ENCODE peak calls at places on chromosomes 13 and 19, in five cellular contexts. One of them, this sample, is unnamed.

GRCh38 chr19:42155796-42156195 is 23.6 kb upstream of the POU2F2 start:
- DNase-seq in GM12878: no peak
- DNase-seq in H1: no peak
- DNase-seq in HCT116: no peak
- DNase-seq in K562: no peak
- DNase-seq in this sample: no peak

GRCh38 chr19:845707-846481 is 5.1 kb downstream of the PRTN3 start:
- DNase-seq in K562: no peak
- DNase-seq in GM12878: no peak
- DNase-seq in HCT116: no peak
- DNase-seq in H1: no peak
- DNase-seq in this sample: no peak

GRCh38 chr19:51948979-51949378 is 21.7 kb downstream of the ZNF613 start:
- DNase-seq in K562: no peak
- DNase-seq in HCT116: no peak
- DNase-seq in GM12878: no peak
- DNase-seq in H1: no peak
- DNase-seq in this sample: no peak

GRCh38 chr13:28655566-28655965 is 3.4 kb upstream of the POMP start:
- DNase-seq in H1: no peak
- DNase-seq in GM12878: no peak
- DNase-seq in K562: no peak
- DNase-seq in HCT116: no peak
- DNase-seq in this sample: no peak

GRCh38 chr19:15187026-15188007 is 13.5 kb downstream of the NOTCH3 start:
- DNase-seq in H1: peak; percentile 67
- DNase-seq in K562: peak; percentile 70
- DNase-seq in HCT116: no peak
- DNase-seq in GM12878: no peak
- DNase-seq in this sample: no peak

GRCh38 chr19:48475369-48476068 is 6.3 kb downstream of the CYTH2 start:
- DNase-seq in HCT116: no peak
- DNase-seq in H1: no peak
- DNase-seq in GM12878: no peak
- DNase-seq in K562: no peak
- DNase-seq in this sample: no peak

GRCh38 chr13:94713556-94714182 is 1.3 kb upstream of the SOX21 start:
- DNase-seq in GM12878: no peak
- DNase-seq in K562: no peak
- DNase-seq in HCT116: no peak
- DNase-seq in H1: peak; percentile 69
- DNase-seq in this sample: no peak

GRCh38 chr13:38767506-38768265 is 80.8 kb downstream of the FREM2 start:
- DNase-seq in GM12878: no peak
- DNase-seq in HCT116: no peak
- DNase-seq in K562: no peak
- DNase-seq in H1: no peak
- DNase-seq in this sample: no peak

GRCh38 chr13:33509642-33510229 is 224.2 kb upstream of the STARD13 start:
- DNase-seq in GM12878: no peak
- DNase-seq in K562: no peak
- DNase-seq in H1: no peak
- DNase-seq in HCT116: no peak
- DNase-seq in this sample: no peak

GRCh38 chr19:38409631-38410133 is 6.8 kb downstream of the FAM98C start:
- DNase-seq in HCT116: no peak
- DNase-seq in H1: no peak
- DNase-seq in K562: no peak
- DNase-seq in GM12878: no peak
- DNase-seq in this sample: no peak

GRCh38 chr19:20269461-20269860 is 102.4 kb downstream of the ZNF486 start:
- DNase-seq in HCT116: no peak
- DNase-seq in H1: no peak
- DNase-seq in GM12878: no peak
- DNase-seq in K562: no peak
- DNase-seq in this sample: no peak
- TF ChIP-seq SRF in HCT116: no peak
- TF ChIP-seq SRF in H1: no peak
- TF ChIP-seq SRF in GM12878: no peak
- TF ChIP-seq SRF in K562: no peak
- TF ChIP-seq SRF in this sample: no peak

DNA sequence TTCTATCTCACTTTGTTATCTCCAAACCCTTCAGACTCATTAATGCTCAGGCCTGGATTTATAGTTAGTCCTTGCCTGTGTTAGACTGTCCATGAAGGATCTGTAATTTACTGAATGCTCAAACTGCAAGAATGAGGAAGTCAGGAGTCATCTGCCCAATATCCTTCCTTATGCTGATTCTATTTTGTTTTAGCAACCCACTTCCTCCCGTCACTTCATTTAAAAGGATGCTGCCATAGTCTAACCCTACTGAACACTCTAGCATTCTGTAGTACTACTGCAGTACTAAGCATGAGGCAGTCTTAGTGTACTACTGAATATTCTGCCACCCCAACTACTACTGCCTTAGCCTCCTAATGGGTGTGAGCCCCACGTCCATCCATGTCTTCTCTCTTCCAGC is 1.5 kb downstream of the FCAR start:
- DNase-seq in HCT116: no peak
- DNase-seq in GM12878: no peak
- DNase-seq in K562: no peak
- DNase-seq in H1: no peak
- DNase-seq in this sample: no peak
- TF ChIP-seq SRF in HCT116: no peak
- TF ChIP-seq SRF in GM12878: no peak
- TF ChIP-seq SRF in K562: no peak
- TF ChIP-seq SRF in H1: no peak
- TF ChIP-seq SRF in this sample: no peak

GRCh38 chr19:2136796-2137195 is 14.6 kb downstream of the AP3D1 start:
- DNase-seq in K562: no peak
- DNase-seq in GM12878: no peak
- DNase-seq in HCT116: no peak
- DNase-seq in H1: no peak
- DNase-seq in this sample: no peak
- TF ChIP-seq SRF in K562: no peak
- TF ChIP-seq SRF in GM12878: no peak
- TF ChIP-seq SRF in HCT116: no peak
- TF ChIP-seq SRF in H1: no peak
- TF ChIP-seq SRF in this sample: no peak

DNA sequence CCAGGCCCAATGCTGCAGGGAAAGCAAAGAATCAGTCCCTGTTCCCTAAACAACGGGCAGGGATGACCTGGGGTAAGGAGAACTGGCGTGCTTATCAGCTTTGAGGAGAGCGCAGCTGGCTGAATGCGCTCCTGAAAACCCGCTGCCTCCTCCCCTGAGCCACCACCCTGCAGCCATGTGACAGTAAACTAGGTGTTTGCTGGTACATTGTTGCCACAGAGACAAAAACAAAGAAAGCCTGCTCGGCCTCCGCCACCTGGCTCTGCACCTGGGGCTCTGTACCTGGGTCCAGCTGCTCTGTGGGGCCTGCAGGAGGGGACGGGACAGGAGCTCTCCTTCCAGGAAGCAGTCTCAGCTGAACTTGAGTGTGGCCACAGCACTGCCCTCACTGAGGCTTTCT is 21.8 kb downstream of the MCF2L start:
- DNase-seq in K562: no peak
- DNase-seq in GM12878: no peak
- DNase-seq in H1: no peak
- DNase-seq in HCT116: no peak
- DNase-seq in this sample: no peak
- TF ChIP-seq SRF in K562: no peak
- TF ChIP-seq SRF in GM12878: no peak
- TF ChIP-seq SRF in H1: no peak
- TF ChIP-seq SRF in HCT116: no peak
- TF ChIP-seq SRF in this sample: no peak

GRCh38 chr13:43153436-43154082 is 130.2 kb downstream of the DNAJC15 start:
- DNase-seq in HCT116: no peak
- DNase-seq in GM12878: no peak
- DNase-seq in H1: no peak
- DNase-seq in K562: no peak
- DNase-seq in this sample: no peak
- TF ChIP-seq SRF in HCT116: no peak
- TF ChIP-seq SRF in GM12878: no peak
- TF ChIP-seq SRF in H1: no peak
- TF ChIP-seq SRF in K562: no peak
- TF ChIP-seq SRF in this sample: no peak

GRCh38 chr19:39413903-39414608 is 1.6 kb downstream of the PLEKHG2 start:
- DNase-seq in HCT116: no peak
- DNase-seq in GM12878: no peak
- DNase-seq in K562: peak; percentile 50
- DNase-seq in H1: peak; percentile 74
- DNase-seq in this sample: peak; percentile 32
- TF ChIP-seq SRF in HCT116: no peak
- TF ChIP-seq SRF in GM12878: no peak
- TF ChIP-seq SRF in K562: no peak
- TF ChIP-seq SRF in H1: no peak
- TF ChIP-seq SRF in this sample: no peak

GRCh38 chr19:39428309-39429112 is 7.2 kb downstream of the RPS16 start:
- DNase-seq in H1: peak; percentile 88
- DNase-seq in K562: no peak
- DNase-seq in HCT116: no peak
- DNase-seq in GM12878: no peak
- DNase-seq in this sample: peak; percentile 66
- TF ChIP-seq SRF in H1: no peak
- TF ChIP-seq SRF in K562: no peak
- TF ChIP-seq SRF in HCT116: no peak
- TF ChIP-seq SRF in GM12878: no peak
- TF ChIP-seq SRF in this sample: no peak

DNA sequence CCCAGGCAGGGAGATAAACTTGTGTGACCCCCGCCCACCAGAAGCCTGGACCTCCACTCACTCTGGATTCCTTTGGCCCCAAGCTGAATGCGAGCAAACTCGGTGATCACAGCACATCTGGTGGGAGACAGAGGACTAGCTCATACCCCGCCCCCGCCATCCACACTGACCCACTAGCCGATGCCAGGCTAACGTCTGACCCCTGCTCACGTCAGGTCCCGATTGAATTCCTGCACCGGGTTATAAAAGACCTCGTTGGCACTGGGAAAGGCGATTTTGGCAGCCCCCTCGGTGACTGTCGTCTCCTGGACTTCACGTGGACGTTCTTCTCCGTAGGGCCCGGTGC is 631 bp downstream of the TRMT1 start:
- DNase-seq in GM12878: no peak
- DNase-seq in H1: no peak
- DNase-seq in HCT116: no peak
- DNase-seq in K562: peak; percentile 53
- DNase-seq in this sample: no peak
- TF ChIP-seq SRF in GM12878: no peak
- TF ChIP-seq SRF in H1: no peak
- TF ChIP-seq SRF in HCT116: no peak
- TF ChIP-seq SRF in K562: no peak
- TF ChIP-seq SRF in this sample: no peak

This sample was measured in HepG2.